ENCODE peak calls at places on chromosomes 16 and 17, in four cellular contexts. T is H1, X is K562, C is HepG2. G is an unnamed sample.

GRCh38 chr16:85417156-85417860 is 195.8 kb upstream of the GSE1 start:
- DNase-seq in X (no peak), T (peak), C (no peak), G (no peak)

GRCh38 chr16:57964157-57964700 is 6.7 kb downstream of the CNGB1 start:
- DNase-seq in T (no peak), X (no peak), C (no peak), G (no peak)

GRCh38 chr17:42850964-42851363 is at the start of gene AOC3:
- DNase-seq in T (no peak), X (no peak), C (peak), G (no peak)

GRCh38 chr17:4969551-4970231 is 2.1 kb upstream of the SPAG7 start:
- DNase-seq in T (no peak), X (no peak), C (peak), G (no peak)

GRCh38 chr16:30755955-30756780 is 5.7 kb downstream of the CFAP119 start:
- DNase-seq in T (no peak), C (no peak), X (no peak), G (no peak)

GRCh38 chr16:73365010-73365409 is 317.1 kb upstream of the ZFHX3 start:
- DNase-seq in C (no peak), T (no peak), X (no peak), G (no peak)

GRCh38 chr16:87698241-87698640 is 67.5 kb downstream of the KLHDC4 start:
- DNase-seq in C (no peak), T (no peak), X (no peak), G (peak)

GRCh38 chr16:87150359-87151280 is 166.6 kb downstream of the C16orf95 start:
- DNase-seq in X (no peak), C (no peak), T (no peak), G (no peak)

GRCh38 chr16:9408297-9408696 is 316.9 kb downstream of the HAPSTR1 start:
- DNase-seq in T (no peak), X (no peak), C (no peak), G (no peak)

GRCh38 chr17:61361084-61361483 is 38.6 kb upstream of the TBX2 start:
- DNase-seq in C (peak), T (no peak), X (no peak), G (no peak)

GRCh38 chr17:32323784-32324590 is 18.0 kb downstream of the C17orf75 start:
- DNase-seq in T (no peak), C (no peak), X (no peak), G (no peak)

GRCh38 chr16:85902366-85903155 is 3.6 kb downstream of the IRF8 start:
- DNase-seq in C (no peak), X (no peak), T (no peak), G (peak)

GRCh38 chr16:22189473-22190168 is 16.5 kb upstream of the EEF2K start:
- DNase-seq in T (no peak), C (no peak), X (no peak), G (no peak)

GRCh38 chr17:19470529-19471261 is 59.7 kb downstream of the RNF112 start:
- DNase-seq in T (peak), X (no peak), C (no peak), G (no peak)

GRCh38 chr17:888998-889401 is 90.6 kb downstream of the NXN start:
- DNase-seq in T (no peak), X (no peak), C (no peak), G (peak)

GRCh38 chr17:38509772-38510423 is 81.6 kb downstream of the ARHGAP23 start:
- DNase-seq in T (no peak), C (no peak), X (peak), G (no peak)
- TF ChIP-seq CBX5 in T (no peak), C (no peak), X (no peak), G (no peak)

GRCh38 chr17:74446551-74447500 is 14.9 kb downstream of the GPRC5C start:
- DNase-seq in T (no peak), X (no peak), C (no peak), G (no peak)
- TF ChIP-seq CBX5 in T (no peak), X (no peak), C (no peak), G (no peak)

GRCh38 chr16:11774065-11774626 is 22.9 kb downstream of the ZC3H7A start:
- DNase-seq in X (no peak), T (no peak), C (no peak), G (no peak)

DNA sequence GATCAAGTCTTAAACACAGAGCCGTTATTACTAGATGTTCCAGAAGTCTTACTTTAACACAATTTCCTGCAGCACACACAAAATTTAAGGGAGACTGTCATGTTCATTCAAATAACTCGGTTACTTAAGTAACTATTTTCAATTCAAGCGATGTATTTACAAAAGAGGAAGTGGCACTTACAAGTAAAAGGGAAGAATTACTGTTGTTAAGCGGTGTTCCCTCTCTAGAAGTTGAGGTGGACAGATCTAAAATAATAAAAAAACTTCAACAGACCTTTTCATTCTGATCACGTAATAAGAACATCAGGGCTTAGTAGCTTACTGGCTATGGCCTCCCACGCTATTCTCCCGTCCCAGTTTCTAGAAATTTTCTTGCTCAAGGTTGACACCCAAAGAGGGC is 26.2 kb upstream of the TXNDC11 start:
- DNase-seq in C (no peak), T (no peak), X (no peak), G (peak)
- TF ChIP-seq CBX5 in C (no peak), T (no peak), X (no peak), G (no peak)

GRCh38 chr17:17910060-17910459 is 62.1 kb downstream of the TOM1L2 start:
- DNase-seq in C (no peak), X (no peak), T (no peak), G (no peak)
- TF ChIP-seq CBX5 in C (no peak), X (no peak), T (no peak), G (no peak)

GRCh38 chr16:46914556-46915201 is 30.5 kb downstream of the GPT2 start:
- DNase-seq in T (no peak), X (no peak), C (no peak), G (no peak)

GRCh38 chr16:46915483-46916025 is 31.4 kb downstream of the GPT2 start:
- DNase-seq in C (no peak), X (no peak), T (no peak), G (no peak)

GRCh38 chr16:46918400-46918799 is 34.2 kb downstream of the GPT2 start:
- DNase-seq in T (no peak), X (no peak), C (no peak), G (no peak)

GRCh38 chr16:46918905-46919792 is 35.0 kb downstream of the GPT2 start:
- DNase-seq in X (peak), C (peak), T (no peak), G (peak)

GRCh38 chr16:46916980-46917379 is 32.8 kb downstream of the GPT2 start:
- DNase-seq in X (peak), T (no peak), C (peak), G (no peak)
- TF ChIP-seq CBX5 in X (no peak), T (no peak), C (no peak), G (no peak)

GRCh38 chr17:55926276-55926995 is 175.6 kb downstream of the PCTP start:
- DNase-seq in C (no peak), T (no peak), X (no peak), G (no peak)
- TF ChIP-seq CBX5 in C (no peak), T (no peak), X (no peak), G (no peak)